ENCODE peak calls at places on chromosomes 1 and 21, in ten cellular contexts. X is mesothelial cell of epicardium; D is body of pancreas; Y is M059J; G is stimulated activated CD8-positive, alpha-beta memory T cell treated with anti-CD3 and anti-CD28 coated beads, Interleukin-15, amount 100 ng/mL, for 1 hour; O is type B pancreatic cell; E is neuronal stem cell; C is NCI-H748 treated with DMSO at 0.1 percent for 48 hours; U is cardiac muscle cell; F is effector CD4-positive, alpha-beta T cell. Q is an unnamed sample.
A peak's percentile ranks its signal among the peaks of the same experiment; 100 is the strongest.

GRCh38 chr1:187091666-187092065 is 262.9 kb downstream of the PLA2G4A start:
- DNase-seq in X (no peak), D (no peak), Y (peak; percentile 5), G (no peak), O (no peak), E (no peak), C (no peak), U (no peak), F (no peak), Q (peak; percentile 9)

GRCh38 chr1:182279302-182279701 is 112.3 kb downstream of the GLUL start:
- DNase-seq in X (no peak), D (no peak), Y (no peak), G (no peak), O (no peak), E (no peak), C (no peak), U (no peak), F (no peak), Q (no peak)

GRCh38 chr21:35265170-35265877 is 216.2 kb upstream of the RUNX1 start:
- DNase-seq in X (no peak), D (no peak), Y (peak; percentile 98), G (no peak), O (no peak), E (no peak), C (no peak), U (no peak), F (no peak), Q (peak; percentile 84)

GRCh38 chr1:60765204-60765603 is 317.2 kb upstream of the NFIA start:
- DNase-seq in X (no peak), D (peak; percentile 44), Y (peak; percentile 1), G (no peak), O (no peak), E (no peak), C (peak; percentile 48), U (peak; percentile 57), F (no peak), Q (peak; percentile 57)

GRCh38 chr1:203342192-203342940 is 8.6 kb downstream of the FMOD start:
- DNase-seq in X (peak; percentile 68), D (peak; percentile 74), Y (peak; percentile 47), G (no peak), O (no peak), E (peak; percentile 62), C (peak; percentile 30), U (peak; percentile 71), F (peak; percentile 25), Q (peak; percentile 77)

GRCh38 chr1:38120552-38121230 is 74.1 kb upstream of the POU3F1 start:
- DNase-seq in X (no peak), D (no peak), Y (no peak), G (no peak), O (no peak), E (no peak), C (no peak), U (no peak), F (no peak), Q (peak; percentile 64)

GRCh38 chr1:109877320-109877771 is 33.3 kb upstream of the CSF1 start:
- DNase-seq in X (peak; percentile 68), D (peak; percentile 58), Y (peak; percentile 97), G (no peak), O (no peak), E (peak; percentile 37), C (no peak), U (peak; percentile 47), F (no peak), Q (peak; percentile 87)

GRCh38 chr1:154880651-154881050 is 10.6 kb upstream of the KCNN3 start:
- DNase-seq in X (no peak), D (no peak), Y (no peak), G (no peak), O (no peak), E (no peak), C (no peak), U (no peak), F (no peak), Q (no peak)

GRCh38 chr1:22872971-22873664 is 99.5 kb downstream of the LACTBL1 start:
- DNase-seq in X (no peak), D (no peak), Y (no peak), G (no peak), O (no peak), E (no peak), C (no peak), U (no peak), F (no peak), Q (no peak)

GRCh38 chr1:22231995-22232690 is 89.2 kb upstream of the WNT4 start:
- DNase-seq in X (no peak), D (no peak), Y (no peak), G (no peak), O (no peak), E (no peak), C (no peak), U (no peak), F (no peak), Q (no peak)

GRCh38 chr1:41023279-41023990 is 1.9 kb upstream of the SLFNL1 start:
- DNase-seq in X (no peak), D (no peak), Y (peak; percentile 39), G (no peak), O (no peak), E (no peak), C (no peak), U (no peak), F (no peak), Q (peak; percentile 26)

GRCh38 chr1:193216920-193217319 is 30.5 kb upstream of the B3GALT2 start:
- DNase-seq in X (no peak), D (no peak), Y (no peak), G (no peak), O (no peak), E (peak; percentile 14), C (no peak), U (no peak), F (no peak), Q (no peak)

GRCh38 chr1:241086686-241087085 is 270.3 kb downstream of the RGS7 start:
- DNase-seq in X (no peak), D (no peak), Y (peak; percentile 47), G (no peak), O (no peak), E (no peak), C (no peak), U (no peak), F (no peak), Q (no peak)

GRCh38 chr1:25782608-25783201 is 17.3 kb upstream of the SELENON start:
- DNase-seq in X (no peak), D (peak; percentile 65), Y (no peak), G (no peak), O (no peak), E (no peak), C (no peak), U (no peak), F (no peak), Q (no peak)